ENCODE peak calls at places on chromosome 10, in five cellular contexts. One of them, this sample, is unnamed.

GRCh38 chr10:63465293-63466167 is at the start of gene JMJD1C:
- DNase-seq in activated effector memory CD4-positive, alpha-beta T cell treated with anti-CD3 and anti-CD28 coated beads, Interleukin-2, amount 50 U/mL, for 16 hours: peak
- DNase-seq in DND-41: peak
- DNase-seq in neuronal stem cell: peak
- DNase-seq in SK-MEL-5: peak
- DNase-seq in this sample: no peak

GRCh38 chr10:102635377-102635776 is 8.9 kb upstream of the TRIM8 start:
- DNase-seq in activated effector memory CD4-positive, alpha-beta T cell treated with anti-CD3 and anti-CD28 coated beads, Interleukin-2, amount 50 U/mL, for 16 hours: no peak
- DNase-seq in DND-41: peak
- DNase-seq in neuronal stem cell: no peak
- DNase-seq in SK-MEL-5: no peak
- DNase-seq in this sample: no peak

GRCh38 chr10:49571419-49571818 is 32.5 kb upstream of the ERCC6 start:
- DNase-seq in activated effector memory CD4-positive, alpha-beta T cell treated with anti-CD3 and anti-CD28 coated beads, Interleukin-2, amount 50 U/mL, for 16 hours: no peak
- DNase-seq in DND-41: no peak
- DNase-seq in neuronal stem cell: no peak
- DNase-seq in SK-MEL-5: no peak
- DNase-seq in this sample: no peak

GRCh38 chr10:15237351-15237750 is 68.9 kb upstream of the NMT2 start:
- DNase-seq in activated effector memory CD4-positive, alpha-beta T cell treated with anti-CD3 and anti-CD28 coated beads, Interleukin-2, amount 50 U/mL, for 16 hours: peak
- DNase-seq in DND-41: no peak
- DNase-seq in neuronal stem cell: no peak
- DNase-seq in SK-MEL-5: no peak
- DNase-seq in this sample: no peak

GRCh38 chr10:129621694-129622093 is 154.7 kb downstream of the MGMT start:
- DNase-seq in activated effector memory CD4-positive, alpha-beta T cell treated with anti-CD3 and anti-CD28 coated beads, Interleukin-2, amount 50 U/mL, for 16 hours: no peak
- DNase-seq in DND-41: no peak
- DNase-seq in neuronal stem cell: no peak
- DNase-seq in SK-MEL-5: no peak
- DNase-seq in this sample: no peak

GRCh38 chr10:119947325-119947724 is 54.8 kb downstream of the SEC23IP start:
- DNase-seq in activated effector memory CD4-positive, alpha-beta T cell treated with anti-CD3 and anti-CD28 coated beads, Interleukin-2, amount 50 U/mL, for 16 hours: no peak
- DNase-seq in DND-41: no peak
- DNase-seq in neuronal stem cell: no peak
- DNase-seq in SK-MEL-5: no peak
- DNase-seq in this sample: no peak

GRCh38 chr10:100516847-100517246 is 2.8 kb downstream of the SEC31B start:
- DNase-seq in activated effector memory CD4-positive, alpha-beta T cell treated with anti-CD3 and anti-CD28 coated beads, Interleukin-2, amount 50 U/mL, for 16 hours: no peak
- DNase-seq in DND-41: no peak
- DNase-seq in neuronal stem cell: no peak
- DNase-seq in SK-MEL-5: peak
- DNase-seq in this sample: no peak

GRCh38 chr10:3625959-3626751 is 158.9 kb downstream of the KLF6 start:
- DNase-seq in activated effector memory CD4-positive, alpha-beta T cell treated with anti-CD3 and anti-CD28 coated beads, Interleukin-2, amount 50 U/mL, for 16 hours: no peak
- DNase-seq in DND-41: no peak
- DNase-seq in neuronal stem cell: no peak
- DNase-seq in SK-MEL-5: no peak
- DNase-seq in this sample: no peak

GRCh38 chr10:109889867-109890266 is 33.4 kb downstream of the XPNPEP1 start:
- DNase-seq in activated effector memory CD4-positive, alpha-beta T cell treated with anti-CD3 and anti-CD28 coated beads, Interleukin-2, amount 50 U/mL, for 16 hours: no peak
- DNase-seq in DND-41: no peak
- DNase-seq in neuronal stem cell: no peak
- DNase-seq in SK-MEL-5: no peak
- DNase-seq in this sample: no peak

GRCh38 chr10:103772096-103772845 is 83.1 kb downstream of the SH3PXD2A start:
- DNase-seq in activated effector memory CD4-positive, alpha-beta T cell treated with anti-CD3 and anti-CD28 coated beads, Interleukin-2, amount 50 U/mL, for 16 hours: peak
- DNase-seq in DND-41: peak
- DNase-seq in neuronal stem cell: peak
- DNase-seq in SK-MEL-5: no peak
- DNase-seq in this sample: peak

GRCh38 chr10:132650611-132651250 is 113.1 kb downstream of the INPP5A start:
- DNase-seq in activated effector memory CD4-positive, alpha-beta T cell treated with anti-CD3 and anti-CD28 coated beads, Interleukin-2, amount 50 U/mL, for 16 hours: no peak
- DNase-seq in DND-41: no peak
- DNase-seq in neuronal stem cell: no peak
- DNase-seq in SK-MEL-5: no peak
- DNase-seq in this sample: no peak

GRCh38 chr10:117135026-117135372 is 3.1 kb downstream of the VAX1 start:
- DNase-seq in activated effector memory CD4-positive, alpha-beta T cell treated with anti-CD3 and anti-CD28 coated beads, Interleukin-2, amount 50 U/mL, for 16 hours: no peak
- DNase-seq in DND-41: no peak
- DNase-seq in neuronal stem cell: no peak
- DNase-seq in SK-MEL-5: no peak
- DNase-seq in this sample: no peak

GRCh38 chr10:99732033-99732912 is at the start of the genes COX15 and CUTC:
- DNase-seq in activated effector memory CD4-positive, alpha-beta T cell treated with anti-CD3 and anti-CD28 coated beads, Interleukin-2, amount 50 U/mL, for 16 hours: peak
- DNase-seq in DND-41: peak
- DNase-seq in neuronal stem cell: peak
- DNase-seq in SK-MEL-5: peak
- DNase-seq in this sample: peak

GRCh38 chr10:17056781-17057191 is 72.8 kb downstream of the CUBN start:
- DNase-seq in activated effector memory CD4-positive, alpha-beta T cell treated with anti-CD3 and anti-CD28 coated beads, Interleukin-2, amount 50 U/mL, for 16 hours: no peak
- DNase-seq in DND-41: no peak
- DNase-seq in neuronal stem cell: no peak
- DNase-seq in SK-MEL-5: no peak
- DNase-seq in this sample: no peak

GRCh38 chr10:3045471-3046209 is 21.7 kb upstream of the PFKP start:
- DNase-seq in activated effector memory CD4-positive, alpha-beta T cell treated with anti-CD3 and anti-CD28 coated beads, Interleukin-2, amount 50 U/mL, for 16 hours: no peak
- DNase-seq in DND-41: no peak
- DNase-seq in neuronal stem cell: peak
- DNase-seq in SK-MEL-5: peak
- DNase-seq in this sample: no peak

GRCh38 chr10:99777918-99778716 is 4.3 kb upstream of the ABCC2 start:
- DNase-seq in activated effector memory CD4-positive, alpha-beta T cell treated with anti-CD3 and anti-CD28 coated beads, Interleukin-2, amount 50 U/mL, for 16 hours: no peak
- DNase-seq in DND-41: no peak
- DNase-seq in neuronal stem cell: no peak
- DNase-seq in SK-MEL-5: peak
- DNase-seq in this sample: no peak

GRCh38 chr10:75405201-75406143 is 3.9 kb upstream of the ZNF503 start:
- DNase-seq in activated effector memory CD4-positive, alpha-beta T cell treated with anti-CD3 and anti-CD28 coated beads, Interleukin-2, amount 50 U/mL, for 16 hours: no peak
- DNase-seq in DND-41: no peak
- DNase-seq in neuronal stem cell: peak
- DNase-seq in SK-MEL-5: no peak
- DNase-seq in this sample: no peak